ENCODE peak calls at places on chromosomes 12 and 14, in five cellular contexts. Y is A549, D is K562, Z is HCT116, J is H54. B is an unnamed sample.

GRCh38 chr12:10098762-10099161 is at the start of gene CLEC1A:
- DNase-seq in D (no peak), Y (no peak), J (no peak), Z (no peak), B (no peak)

GRCh38 chr12:76183459-76184186 is 99.1 kb upstream of the NAP1L1 start:
- DNase-seq in J (peak; percentile 47), D (peak; percentile 44), Z (peak; percentile 46), Y (peak; percentile 64), B (no peak)

GRCh38 chr12:12896261-12896660 is 4.9 kb downstream of the GPRC5A start:
- DNase-seq in Z (no peak), D (no peak), J (no peak), Y (no peak), B (no peak)

GRCh38 chr14:93318927-93319326 is 13.9 kb downstream of the BTBD7 start:
- DNase-seq in J (no peak), Y (no peak), D (no peak), Z (no peak), B (peak; percentile 49)

GRCh38 chr14:51554339-51554920 is 97.3 kb upstream of the FRMD6 start:
- DNase-seq in Z (no peak), D (no peak), J (peak; percentile 19), Y (no peak), B (no peak)

GRCh38 chr12:100166232-100166631 is 23.6 kb upstream of the BLTP3B start:
- DNase-seq in J (no peak), Z (no peak), D (no peak), Y (no peak), B (no peak)

GRCh38 chr12:26406391-26406790 is 211.0 kb downstream of the SSPN start:
- DNase-seq in Z (no peak), J (no peak), D (no peak), Y (no peak), B (no peak)

GRCh38 chr12:95545731-95546490 is 5.4 kb downstream of the USP44 start:
- DNase-seq in Y (no peak), Z (no peak), D (no peak), J (no peak), B (no peak)

GRCh38 chr12:19836056-19836455 is 396.8 kb downstream of the AEBP2 start:
- DNase-seq in Y (no peak), D (no peak), J (no peak), Z (no peak), B (no peak)

GRCh38 chr14:102131741-102132140 is 8.0 kb upstream of the WDR20 start:
- DNase-seq in D (no peak), Y (no peak), Z (no peak), J (no peak), B (no peak)

GRCh38 chr14:84071061-84071460 is 1458.9 kb upstream of the FLRT2 start:
- DNase-seq in Y (no peak), D (no peak), J (no peak), Z (no peak), B (no peak)

GRCh38 chr14:59360923-59361794 is 104.0 kb downstream of the GPR135 start:
- DNase-seq in D (peak; percentile 68), J (peak; percentile 15), Y (peak; percentile 69), Z (peak; percentile 86), B (peak; percentile 31)

GRCh38 chr12:6772729-6773661 is 675 bp downstream of the LAG3 start:
- DNase-seq in J (no peak), Y (no peak), D (no peak), Z (no peak), B (no peak)

GRCh38 chr12:93572712-93573551 is 457 bp downstream of the SOCS2 start:
- DNase-seq in J (peak; percentile 28), Z (no peak), D (no peak), Y (no peak), B (peak; percentile 68)

GRCh38 chr14:54182419-54183040 is 214.3 kb upstream of the CDKN3 start:
- DNase-seq in Y (no peak), Z (no peak), J (no peak), D (no peak), B (no peak)

GRCh38 chr14:64159588-64159987 is 134.6 kb downstream of the ESR2 start:
- DNase-seq in D (peak; percentile 10), Z (no peak), J (no peak), Y (no peak), B (peak; percentile 10)

GRCh38 chr14:93073366-93073722 is 42.4 kb downstream of the ITPK1 start:
- DNase-seq in D (no peak), J (no peak), Y (no peak), Z (no peak), B (no peak)

GRCh38 chr14:35965425-35965824 is 139.3 kb downstream of the BRMS1L start:
- DNase-seq in D (no peak), J (no peak), Y (no peak), Z (no peak), B (no peak)

GRCh38 chr12:63420206-63420644 is 248.1 kb downstream of the DPY19L2 start:
- DNase-seq in D (peak; percentile 67), Z (peak; percentile 73), J (peak; percentile 23), Y (peak; percentile 49), B (peak; percentile 70)

GRCh38 chr12:108094250-108094649 is 34.8 kb upstream of the WSCD2 start:
- DNase-seq in Z (no peak), D (no peak), J (no peak), Y (no peak), B (no peak)
- TF ChIP-seq POLR2A in Z (no peak), D (no peak), J (no peak), Y (no peak), B (no peak)

GRCh38 chr14:94561656-94562010 is 391 bp downstream of the SERPINA4 start:
- DNase-seq in J (no peak), Z (no peak), D (no peak), Y (no peak), B (no peak)

GRCh38 chr14:94562019-94562418 is 777 bp downstream of the SERPINA4 start:
- DNase-seq in Z (no peak), Y (no peak), J (no peak), D (no peak), B (no peak)

GRCh38 chr14:94560291-94560665 is 964 bp upstream of the SERPINA4 start:
- DNase-seq in Z (no peak), D (no peak), Y (no peak), J (no peak), B (no peak)

GRCh38 chr14:94559638-94560290 is 1.5 kb upstream of the SERPINA4 start:
- DNase-seq in Y (no peak), Z (no peak), J (no peak), D (no peak), B (no peak)

DNA sequence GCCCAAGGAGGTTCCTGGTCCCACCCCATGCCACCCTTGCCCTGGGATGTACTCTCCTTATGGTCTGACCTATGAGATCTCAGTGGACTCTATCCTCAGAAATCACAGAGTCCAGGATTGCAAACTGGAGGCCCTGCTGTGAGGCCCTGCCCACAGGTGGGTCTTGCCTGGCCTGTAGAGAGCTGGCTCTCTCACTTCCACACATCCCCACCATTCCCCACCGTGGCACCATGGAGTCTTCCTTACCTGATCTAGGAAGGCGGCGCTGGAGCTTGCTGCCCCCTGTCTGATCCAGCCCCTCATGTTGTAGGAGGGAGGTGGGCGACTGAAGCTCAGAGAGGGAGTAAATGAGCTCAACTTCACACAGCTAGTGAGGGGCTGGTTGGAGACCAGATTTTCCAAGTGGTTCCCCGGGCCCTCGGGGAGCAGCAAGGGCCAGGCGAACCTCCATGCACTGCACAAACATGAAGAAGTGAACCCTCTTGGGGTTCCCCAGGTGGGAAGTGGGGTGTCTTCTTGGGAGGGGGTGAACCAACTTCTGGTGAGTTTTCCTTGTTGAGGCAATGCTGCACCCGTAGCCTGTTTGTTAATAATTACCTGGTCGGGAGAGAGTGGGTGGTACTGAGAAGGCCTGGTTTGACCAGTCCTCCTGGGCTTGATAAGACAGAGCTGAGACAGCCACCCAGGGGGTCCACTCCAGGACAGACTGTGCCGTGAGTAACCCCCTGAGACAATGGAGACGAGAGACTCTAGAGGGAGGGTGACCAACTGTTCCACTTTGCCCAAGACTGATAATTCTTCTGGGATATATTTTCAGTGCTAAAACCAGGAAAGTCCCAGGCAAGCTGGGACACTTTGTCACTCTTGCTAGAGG is at the start of gene SERPINA4:
- DNase-seq in Y (no peak), Z (no peak), D (no peak), J (no peak), B (no peak)
- TF ChIP-seq POLR2A in Y (no peak), Z (no peak), D (no peak), J (no peak), B (no peak)

DNA sequence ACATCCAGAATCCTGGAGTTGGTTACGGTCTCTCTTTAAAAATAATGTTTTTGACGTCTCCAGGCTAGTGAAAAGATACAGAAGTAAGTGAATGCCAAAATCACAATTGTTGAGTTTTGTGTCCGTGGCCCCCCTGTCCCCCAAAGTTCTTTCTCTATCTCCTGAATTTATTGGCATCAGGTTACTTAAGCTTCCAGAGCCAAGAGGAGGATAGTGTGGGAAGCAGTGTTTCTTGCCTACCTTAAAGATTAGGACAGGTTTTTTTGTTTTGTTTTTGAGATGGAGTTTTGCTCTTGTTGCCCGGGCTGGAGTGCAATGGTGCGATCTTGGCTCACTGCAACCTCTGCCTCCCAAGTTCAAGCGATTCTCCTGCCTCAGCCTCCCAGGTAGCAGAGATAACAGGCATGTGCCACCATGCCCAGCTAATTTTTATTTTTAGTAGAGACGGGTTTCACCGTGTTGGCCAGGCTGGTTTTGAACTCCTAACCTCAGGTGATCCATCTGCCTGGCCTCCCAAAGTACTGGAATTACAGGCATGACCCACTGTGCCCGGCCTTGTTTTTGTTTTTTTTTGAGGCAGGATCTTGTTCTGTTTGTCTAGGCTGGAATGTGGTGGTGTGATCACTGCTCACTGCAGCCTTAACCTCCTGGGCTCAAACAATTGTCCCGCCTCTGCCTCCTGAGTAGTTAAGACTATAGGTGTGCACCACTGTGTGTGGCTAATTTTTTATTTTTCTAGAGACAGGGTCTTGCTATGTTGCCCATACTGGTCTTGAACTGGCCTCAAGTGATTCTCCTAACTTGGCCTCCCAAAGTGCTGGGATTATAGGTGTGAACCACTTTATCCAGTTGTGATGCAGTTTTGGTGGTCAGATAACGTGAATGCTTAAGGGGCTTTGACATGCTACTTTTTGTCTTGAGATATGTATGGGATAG is 5.4 kb downstream of the SRSF5 start:
- DNase-seq in D (no peak), J (no peak), Z (no peak), Y (no peak), B (no peak)
- TF ChIP-seq POLR2A in D (peak; percentile 50), J (no peak), Z (no peak), Y (no peak), B (no peak)

GRCh38 chr12:68332726-68333630 is 816 bp upstream of the MDM1 start:
- DNase-seq in J (no peak), D (no peak), Z (no peak), Y (no peak), B (no peak)

GRCh38 chr12:68334136-68334535 is 2.0 kb upstream of the MDM1 start:
- DNase-seq in Y (no peak), D (no peak), Z (no peak), J (no peak), B (peak; percentile 34)

GRCh38 chr12:68335462-68335861 is 3.3 kb upstream of the MDM1 start:
- DNase-seq in J (no peak), Z (no peak), Y (no peak), D (no peak), B (no peak)

GRCh38 chr12:68331500-68331868 is 678 bp downstream of the MDM1 start:
- DNase-seq in Y (no peak), J (no peak), Z (no peak), D (peak; percentile 28), B (peak; percentile 46)

GRCh38 chr12:68331869-68332725 is at the start of gene MDM1:
- DNase-seq in D (peak; percentile 97), Z (peak; percentile 95), Y (peak; percentile 97), J (peak; percentile 89), B (peak; percentile 98)
- TF ChIP-seq POLR2A in D (peak; percentile 74), Z (peak; percentile 53), Y (peak; percentile 88), J (peak; percentile 81), B (peak; percentile 63)

GRCh38 chr12:132620893-132621656 is 2.5 kb downstream of the P2RX2 start:
- DNase-seq in Z (no peak), J (no peak), D (no peak), Y (no peak), B (no peak)
- TF ChIP-seq POLR2A in Z (no peak), J (no peak), D (peak; percentile 48), Y (no peak), B (no peak)

B was measured in erythroblast.